ENCODE peak calls at places on chromosomes 7 and 10, in four cellular contexts. V is GM12878, J is K562, H is HepG2. N is an unnamed sample. For H3K79me2, the result is how much of the 10 kb centered on the place peaks cover.

GRCh38 chr10:63128443-63128842 is 4.7 kb upstream of the NRBF2 start:
- DNase-seq in V (no peak), J (no peak), H (no peak), N (no peak)

GRCh38 chr10:17817790-17818189 is 8.6 kb downstream of the MRC1 start:
- DNase-seq in V (no peak), J (no peak), H (no peak), N (peak)

GRCh38 chr10:17029581-17030271 is 99.9 kb downstream of the CUBN start:
- DNase-seq in V (no peak), J (peak), H (peak), N (peak)

GRCh38 chr10:58985216-58985615 is 191.2 kb upstream of the PHYHIPL start:
- DNase-seq in V (no peak), J (no peak), H (no peak), N (no peak)

GRCh38 chr7:159070422-159071148 is 74.1 kb downstream of the VIPR2 start:
- DNase-seq in V (no peak), J (no peak), H (no peak), N (no peak)

GRCh38 chr10:62059424-62059913 is 158.0 kb downstream of the ARID5B start:
- DNase-seq in V (no peak), J (no peak), H (no peak), N (peak)

GRCh38 chr10:9635691-9636090 is 1382.0 kb upstream of the CELF2 start:
- DNase-seq in V (no peak), J (no peak), H (no peak), N (no peak)

GRCh38 chr7:7183833-7184463 is 1.6 kb downstream of the C1GALT1 start:
- DNase-seq in V (no peak), J (no peak), H (no peak), N (peak)

GRCh38 chr7:2802504-2803341 is 41.4 kb downstream of the GNA12 start:
- DNase-seq in V (no peak), J (no peak), H (peak), N (peak)

GRCh38 chr7:141649865-141650499 is 52.0 kb downstream of the DENND11 start:
- DNase-seq in V (peak), J (peak), H (peak), N (peak)

GRCh38 chr7:19815546-19815945 is 42.1 kb upstream of the TMEM196 start:
- DNase-seq in V (no peak), J (no peak), H (no peak), N (no peak)

GRCh38 chr10:113133497-113133896 is 183.4 kb downstream of the TCF7L2 start:
- DNase-seq in V (no peak), J (no peak), H (no peak), N (no peak)

GRCh38 chr7:32481921-32482320 is 8.3 kb downstream of the LSM5 start:
- DNase-seq in V (no peak), J (no peak), H (no peak), N (no peak)

GRCh38 chr7:66352071-66352470 is 146.9 kb downstream of the TPST1 start:
- DNase-seq in V (no peak), J (no peak), H (no peak), N (peak)

GRCh38 chr10:131849591-131850489 is 51.0 kb upstream of the PPP2R2D start:
- DNase-seq in V (no peak), J (no peak), H (no peak), N (no peak)

GRCh38 chr10:3071405-3072198 is 4.3 kb downstream of the PFKP start:
- DNase-seq in V (no peak), J (no peak), H (no peak), N (peak)

GRCh38 chr10:22999942-23000341 is 72.1 kb downstream of the ARMC3 start:
- DNase-seq in V (no peak), J (no peak), H (no peak), N (no peak)

GRCh38 chr7:42315096-42315495 is 78.1 kb upstream of the GLI3 start:
- DNase-seq in V (no peak), J (no peak), H (no peak), N (no peak)

GRCh38 chr10:9260690-9261089 is 1206.2 kb downstream of the GATA3 start:
- DNase-seq in V (no peak), J (no peak), H (no peak), N (no peak)

GRCh38 chr7:19530852-19531251 is 178.0 kb downstream of the POLR1F start:
- DNase-seq in V (no peak), J (no peak), H (no peak), N (no peak)

GRCh38 chr7:18798018-18798906 is 302.7 kb downstream of the HDAC9 start:
- DNase-seq in V (no peak), J (no peak), H (no peak), N (no peak)

GRCh38 chr10:103246328-103246727 is 641 bp downstream of the RPEL1 start:
- DNase-seq in V (no peak), J (no peak), H (no peak), N (no peak)

GRCh38 chr10:103238506-103239252 is 7.0 kb upstream of the RPEL1 start:
- DNase-seq in V (no peak), J (no peak), H (peak), N (peak)

GRCh38 chr10:103244663-103245271 is 920 bp upstream of the RPEL1 start:
- DNase-seq in V (peak), J (peak), H (peak), N (peak)

GRCh38 chr10:103235775-103236174 is 9.9 kb upstream of the RPEL1 start:
- DNase-seq in V (no peak), J (no peak), H (no peak), N (no peak)

GRCh38 chr10:103241262-103242011 is 4.2 kb upstream of the RPEL1 start:
- DNase-seq in V (no peak), J (no peak), H (peak), N (peak)
- TF ChIP-seq MAX in V (no peak), J (no peak), H (no peak), N (no peak)

GRCh38 chr10:125095228-125095627 is 65.1 kb downstream of the CTBP2 start:
- DNase-seq in V (no peak), J (no peak), H (no peak), N (no peak)
- H3K79me2 ChIP-seq in V (under half), J (half or more), H (under half), N (half or more)

DNA sequence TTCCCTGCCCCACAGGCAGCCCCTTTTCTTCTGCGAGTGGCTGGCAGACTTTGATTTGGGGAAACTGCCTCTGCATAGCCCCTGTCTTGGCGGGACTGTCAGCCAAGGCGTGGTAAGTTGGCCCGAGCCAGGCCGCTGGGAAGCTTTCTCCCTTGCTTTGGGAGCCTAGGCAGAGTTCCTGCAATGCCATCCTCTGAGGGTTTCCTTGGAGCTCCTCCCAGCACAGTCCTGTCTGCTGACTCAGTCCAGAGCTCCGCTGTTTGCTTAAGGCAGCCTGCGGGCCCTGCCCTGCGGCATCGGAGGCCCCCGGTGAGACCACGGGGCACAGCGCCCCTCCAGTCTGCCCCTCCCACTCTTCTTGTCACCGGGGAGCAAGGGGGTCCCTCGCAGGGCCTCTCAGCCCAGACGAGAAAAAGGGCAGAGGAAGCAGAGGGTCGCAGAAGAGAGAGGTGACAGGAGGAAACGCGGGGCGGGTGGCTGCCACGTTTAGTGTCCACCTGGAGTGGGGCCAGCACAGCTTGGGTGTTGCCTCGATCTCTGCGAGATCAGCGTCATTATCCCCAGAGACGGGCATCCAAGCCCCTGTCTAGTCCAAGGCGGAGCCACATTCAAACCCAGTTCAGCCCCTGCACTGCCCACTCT is 58.9 kb upstream of the CHST15 start:
- DNase-seq in V (no peak), J (no peak), H (peak), N (no peak)
- TF ChIP-seq MYC in V (no peak), J (no peak), H (no peak), N (no peak)

DNA sequence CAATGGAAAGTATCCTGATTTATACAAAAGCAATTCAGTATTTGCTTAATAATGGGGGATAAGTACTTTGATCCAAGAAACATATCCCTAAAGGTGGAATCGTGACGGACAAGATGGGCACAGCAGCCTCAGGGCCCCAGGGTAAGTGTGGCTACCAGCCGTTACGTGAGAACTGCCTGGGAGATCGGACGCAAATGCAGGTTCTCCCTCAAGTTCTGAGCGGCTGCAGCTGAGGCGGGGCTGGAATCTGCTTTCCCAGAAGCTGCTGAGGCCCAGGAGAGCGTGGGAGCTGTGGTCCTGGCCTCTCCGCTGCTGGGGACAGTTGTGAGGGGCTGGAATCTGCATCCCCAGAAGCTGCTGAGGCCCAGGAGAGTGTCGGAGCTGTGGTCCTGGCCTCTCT is 13.5 kb downstream of the FOXL3 start:
- DNase-seq in V (no peak), J (no peak), H (no peak), N (no peak)
- TF ChIP-seq MAX in V (no peak), J (no peak), H (no peak), N (no peak)

GRCh38 chr7:22996470-22996869 is 17.5 kb downstream of the HYCC1 start:
- DNase-seq in V (no peak), J (no peak), H (no peak), N (no peak)

GRCh38 chr7:23001610-23002009 is 12.3 kb downstream of the HYCC1 start:
- DNase-seq in V (peak), J (no peak), H (no peak), N (no peak)

GRCh38 chr7:22995011-22995410 is 18.9 kb downstream of the HYCC1 start:
- DNase-seq in V (no peak), J (no peak), H (no peak), N (no peak)

GRCh38 chr7:23000597-23001360 is 13.2 kb downstream of the HYCC1 start:
- DNase-seq in V (no peak), J (no peak), H (no peak), N (no peak)

DNA sequence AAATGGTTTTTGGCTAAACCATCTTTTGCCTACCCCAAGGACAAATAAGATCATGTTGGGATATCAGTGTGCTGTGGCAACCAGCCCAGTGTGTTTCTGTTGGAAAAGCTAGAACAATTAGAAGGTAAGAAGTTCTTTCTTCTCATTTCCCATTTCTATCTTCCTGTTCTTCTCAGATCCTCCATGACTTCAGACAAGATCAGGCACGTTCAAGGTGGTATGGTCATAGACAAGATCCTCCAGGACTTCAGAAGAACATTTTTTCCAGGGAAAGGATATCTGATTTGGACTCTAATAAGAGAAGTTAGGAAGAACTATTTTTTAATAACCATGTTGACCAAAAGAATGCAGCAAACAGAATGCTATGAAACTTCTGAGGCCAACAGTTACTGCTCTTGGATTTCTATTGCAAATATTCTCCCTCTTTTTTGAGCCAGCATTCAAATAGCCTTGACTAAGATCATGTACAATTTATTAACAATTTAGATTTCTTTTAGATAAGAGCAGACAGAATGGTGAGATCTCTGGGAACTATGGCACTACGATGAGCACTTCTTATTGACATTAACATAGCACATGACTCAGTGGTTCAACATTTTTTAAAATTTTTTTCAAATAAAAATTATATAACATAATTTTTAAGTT is 15.9 kb downstream of the HYCC1 start:
- DNase-seq in V (no peak), J (no peak), H (no peak), N (no peak)
- H3K79me2 ChIP-seq in V (half or more), J (half or more), H (under half), N (under half)

DNA sequence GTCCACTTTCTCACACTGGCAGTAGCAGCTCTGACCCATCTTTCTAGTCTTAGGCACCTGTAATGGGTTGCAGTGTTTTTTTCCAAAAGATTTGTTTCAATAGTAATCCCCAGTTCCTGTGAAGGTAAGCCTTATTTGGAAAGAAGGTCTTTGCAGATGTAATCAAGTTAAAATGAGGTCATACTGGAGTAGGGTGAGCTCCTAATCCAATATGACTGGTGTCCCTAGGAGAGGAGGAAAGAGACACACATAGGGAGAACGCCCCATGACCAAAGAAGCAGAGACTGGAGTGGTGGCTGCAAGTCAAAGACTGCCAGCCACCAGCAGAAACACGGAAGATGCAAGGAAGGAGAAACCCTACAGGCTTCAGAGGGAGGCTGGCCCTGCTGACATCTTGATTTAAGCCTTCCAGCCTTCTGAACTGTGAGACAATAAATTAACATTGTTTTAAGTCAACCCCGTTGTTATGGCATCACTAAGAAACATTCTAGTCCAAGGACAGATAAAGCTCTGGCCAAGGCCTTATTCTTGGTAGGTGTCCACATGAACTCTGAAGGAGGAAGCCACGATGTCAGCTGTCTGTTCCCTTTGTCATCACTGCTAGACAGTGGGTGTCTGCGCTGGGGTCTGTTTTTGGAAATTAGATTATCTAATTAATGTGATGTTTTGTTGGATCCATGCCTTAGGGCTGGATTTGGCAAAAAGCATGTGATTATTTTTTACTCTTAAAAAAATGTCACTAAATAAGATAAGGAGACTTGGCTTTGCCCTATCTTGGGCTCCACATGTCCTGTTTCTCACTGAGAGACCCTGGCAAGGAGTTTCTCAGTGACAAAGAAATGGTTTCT is 214.9 kb downstream of the KCNMA1 start:
- DNase-seq in V (no peak), J (no peak), H (no peak), N (no peak)
- TF ChIP-seq MYC in V (no peak), J (no peak), H (no peak), N (no peak)

N was measured in endothelial cell of umbilical vein.